ENCODE peak calls at places on chromosomes 6 and 20, in seven cellular contexts. T is PC-3, J is GM23248, G is HCT116, Q is hepatocyte, N is MM.1S, Z is GM23338. U is an unnamed sample.

GRCh38 chr6:150575840-150576239 is 23.8 kb upstream of the PLEKHG1 start:
- DNase-seq in Q (no peak), J (no peak), G (no peak), T (no peak), N (no peak), Z (no peak), U (no peak)

GRCh38 chr6:25315194-25315593 is 36.0 kb downstream of the CARMIL1 start:
- DNase-seq in Z (peak), G (no peak), J (no peak), Q (no peak), T (no peak), N (peak), U (peak)

GRCh38 chr6:111478749-111479148 is 4.3 kb downstream of the REV3L start:
- DNase-seq in N (peak), Z (peak), T (peak), G (peak), Q (peak), J (peak), U (peak)

GRCh38 chr20:49843139-49843538 is 30.5 kb downstream of the SLC9A8 start:
- DNase-seq in Z (no peak), T (no peak), G (no peak), N (no peak), Q (no peak), J (no peak), U (no peak)

GRCh38 chr6:139584599-139584998 is 210.2 kb upstream of the CITED2 start:
- DNase-seq in Z (no peak), J (no peak), Q (no peak), T (no peak), G (no peak), N (no peak), U (no peak)

GRCh38 chr6:137821486-137821885 is 45.6 kb upstream of the TNFAIP3 start:
- DNase-seq in G (no peak), Q (no peak), T (no peak), J (no peak), Z (no peak), N (no peak), U (no peak)

GRCh38 chr20:20547221-20547875 is 165.1 kb downstream of the RALGAPA2 start:
- DNase-seq in Z (no peak), G (no peak), Q (peak), N (no peak), T (peak), J (peak), U (no peak)

GRCh38 chr6:138234363-138234762 is 16.1 kb upstream of the PBOV1 start:
- DNase-seq in J (no peak), Q (no peak), T (peak), N (no peak), Z (no peak), G (no peak), U (no peak)

GRCh38 chr6:162998777-162999176 is 271.0 kb downstream of the PACRG start:
- DNase-seq in T (no peak), G (no peak), Q (no peak), J (no peak), Z (no peak), N (no peak), U (no peak)

GRCh38 chr20:19885981-19886665 is 128.1 kb downstream of the RIN2 start:
- DNase-seq in Z (peak), Q (peak), J (peak), G (no peak), N (no peak), T (peak), U (no peak)

GRCh38 chr6:16496210-16496609 is 257.8 kb downstream of the GMPR start:
- DNase-seq in G (no peak), T (no peak), J (no peak), Q (no peak), N (no peak), Z (peak), U (no peak)

GRCh38 chr6:139762587-139763031 is 388.2 kb upstream of the CITED2 start:
- DNase-seq in J (peak), N (no peak), G (no peak), Z (no peak), T (peak), Q (no peak), U (no peak)

GRCh38 chr20:36847009-36847709 is 28.8 kb upstream of the TLDC2 start:
- DNase-seq in T (no peak), J (peak), Q (peak), G (no peak), Z (no peak), N (no peak), U (peak)

GRCh38 chr6:42522021-42522420 is 41.8 kb upstream of the UBR2 start:
- DNase-seq in N (no peak), G (no peak), J (peak), Q (no peak), T (no peak), Z (no peak), U (no peak)

GRCh38 chr6:51513891-51514290 is 573.5 kb downstream of the PKHD1 start:
- DNase-seq in J (no peak), N (no peak), Q (no peak), T (no peak), Z (no peak), G (no peak), U (peak)

GRCh38 chr20:36497856-36498255 is 43.5 kb upstream of the MYL9 start:
- DNase-seq in Q (no peak), N (no peak), G (no peak), Z (no peak), T (no peak), J (no peak), U (peak)

GRCh38 chr6:94670017-94670416 is 907.3 kb upstream of the MANEA start:
- DNase-seq in T (no peak), Z (no peak), G (no peak), J (no peak), N (no peak), Q (no peak), U (no peak)

GRCh38 chr6:125746731-125747588 is 2.5 kb upstream of the HEY2 start:
- DNase-seq in N (peak), G (no peak), Z (peak), J (peak), T (peak), Q (peak), U (peak)

DNA sequence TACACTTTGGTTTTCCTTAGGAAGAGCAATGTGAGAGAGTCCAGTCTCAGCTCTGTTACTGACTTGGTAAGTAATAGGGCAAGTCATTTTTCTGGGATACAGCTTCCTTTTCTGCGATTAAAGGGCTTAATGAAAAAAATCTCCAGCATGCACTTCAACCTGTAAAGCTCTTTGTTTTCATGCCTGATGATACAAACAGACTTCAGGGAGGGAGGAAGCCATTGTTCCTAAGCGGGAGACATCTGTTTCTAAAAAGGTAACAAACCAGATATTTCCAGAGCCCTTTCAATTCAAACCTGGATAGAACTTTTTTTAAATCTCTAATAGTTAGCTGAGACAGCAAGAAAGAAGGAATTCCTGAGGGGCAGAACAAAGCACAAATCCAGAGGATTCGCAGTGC is 5.2 kb upstream of the CASS4 start:
- DNase-seq in N (no peak), T (no peak), Q (no peak), G (no peak), Z (no peak), J (no peak), U (no peak)
- TF ChIP-seq EZH2 in N (no peak), T (no peak), Q (no peak), G (no peak), Z (no peak), J (no peak), U (no peak)

GRCh38 chr20:44941292-44941691 is 18.9 kb downstream of the TOMM34 start:
- DNase-seq in J (no peak), T (no peak), N (no peak), G (no peak), Q (no peak), Z (no peak), U (no peak)
- TF ChIP-seq EZH2phosphoT487 in J (no peak), T (no peak), N (no peak), G (no peak), Q (no peak), Z (no peak), U (no peak)

DNA sequence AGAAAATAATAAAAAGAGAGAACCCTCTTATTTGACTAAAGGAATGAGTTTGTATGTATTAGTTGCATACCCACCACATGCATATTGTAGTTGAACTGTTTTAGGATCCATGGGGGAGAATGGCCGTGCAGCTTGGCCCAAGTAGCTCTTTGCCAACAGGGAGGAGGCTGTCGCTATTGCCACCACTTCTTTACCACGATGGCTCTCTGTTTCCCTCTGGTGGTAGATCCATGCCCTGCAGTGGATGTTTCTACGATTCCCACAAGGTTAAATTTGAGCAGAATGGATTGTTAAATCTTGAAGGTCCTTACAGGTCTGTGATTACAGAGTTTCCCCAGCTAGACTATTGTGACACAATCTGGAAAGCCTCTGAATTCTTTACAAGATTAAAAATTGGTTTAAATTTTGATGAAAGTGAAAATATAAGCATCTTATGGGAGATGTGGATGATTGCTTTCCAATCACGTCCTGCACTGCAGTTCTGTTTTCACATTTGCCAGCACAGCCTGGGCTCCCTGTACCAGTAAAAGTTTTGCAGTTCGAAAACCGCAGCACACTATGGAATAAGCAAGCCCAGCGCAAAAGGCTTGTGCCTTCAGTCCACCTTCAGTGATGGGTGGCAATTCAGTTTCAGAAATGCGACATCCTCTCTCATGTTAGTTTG is 34.4 kb upstream of the FNDC1 start:
- DNase-seq in J (peak), Z (peak), G (peak), N (peak), Q (peak), T (peak), U (peak)
- TF ChIP-seq EZH2 in J (no peak), Z (no peak), G (no peak), N (no peak), Q (no peak), T (no peak), U (no peak)

GRCh38 chr20:47389867-47390347 is 33.4 kb upstream of the ZMYND8 start:
- DNase-seq in G (no peak), N (no peak), Z (no peak), T (peak), Q (no peak), J (peak), U (no peak)
- TF ChIP-seq EZH2phosphoT487 in G (no peak), N (no peak), Z (no peak), T (no peak), Q (no peak), J (no peak), U (no peak)

GRCh38 chr6:31575335-31575901 is at the start of gene TNF:
- DNase-seq in G (no peak), T (no peak), N (no peak), Q (no peak), Z (no peak), J (no peak), U (no peak)

GRCh38 chr6:31575952-31576684 is 753 bp downstream of the TNF start:
- DNase-seq in J (no peak), Z (no peak), G (no peak), N (no peak), T (no peak), Q (no peak), U (no peak)

GRCh38 chr6:31578058-31578457 is 2.7 kb downstream of the TNF start:
- DNase-seq in Z (no peak), G (no peak), Q (no peak), T (no peak), J (no peak), N (no peak), U (no peak)

GRCh38 chr6:31578461-31579118 is 3.2 kb downstream of the TNF start:
- DNase-seq in Q (no peak), T (peak), G (no peak), Z (peak), J (no peak), N (no peak), U (no peak)

GRCh38 chr6:31576897-31577341 is 1.6 kb downstream of the TNF start:
- DNase-seq in T (no peak), Q (no peak), G (no peak), J (no peak), N (no peak), Z (no peak), U (no peak)
- TF ChIP-seq EZH2 in T (no peak), Q (no peak), G (no peak), J (no peak), N (no peak), Z (no peak), U (no peak)

GRCh38 chr20:59051666-59052065 is 9.1 kb upstream of the PRELID3B start:
- DNase-seq in Z (no peak), N (no peak), T (no peak), Q (no peak), G (no peak), J (no peak), U (no peak)

GRCh38 chr20:59050437-59050836 is 7.9 kb upstream of the PRELID3B start:
- DNase-seq in T (no peak), J (no peak), Q (no peak), Z (no peak), N (no peak), G (no peak), U (no peak)

GRCh38 chr20:59055302-59055701 is 12.7 kb upstream of the PRELID3B start:
- DNase-seq in Z (no peak), G (no peak), J (peak), N (no peak), T (peak), Q (no peak), U (no peak)
- TF ChIP-seq EZH2phosphoT487 in Z (no peak), G (no peak), J (no peak), N (no peak), T (no peak), Q (no peak), U (no peak)

U was measured in neural progenitor cell.